ENCODE peak calls at places on chromosomes 3 and 15, in ten cellular contexts. D is amniotic stem cell, I is iris pigment epithelial cell, L is adrenal gland, K is nucleus accumbens, Z is cardiac septum, U is tibial artery, M is retina, B is hypothalamus, E is coronary artery. R is an unnamed sample.

GRCh38 chr3:5016218-5017161 is 37.3 kb downstream of the BHLHE40 start:
- DNase-seq in D (no peak), I (peak), L (peak), K (no peak), Z (peak), U (no peak), M (no peak), B (no peak), E (no peak), R (peak)

GRCh38 chr15:49135893-49136292 is 19.5 kb downstream of the COPS2 start:
- DNase-seq in D (peak), I (peak), L (no peak), K (no peak), Z (no peak), U (no peak), M (no peak), B (no peak), E (no peak), R (no peak)

GRCh38 chr3:173583496-173583895 is 186.0 kb downstream of the NLGN1 start:
- DNase-seq in D (no peak), I (no peak), L (no peak), K (no peak), Z (no peak), U (no peak), M (no peak), B (no peak), E (no peak), R (no peak)

GRCh38 chr3:115982629-115983028 is 359.3 kb downstream of the GAP43 start:
- DNase-seq in D (no peak), I (no peak), L (no peak), K (no peak), Z (no peak), U (no peak), M (no peak), B (no peak), E (no peak), R (no peak)

GRCh38 chr3:191139771-191140170 is 59.3 kb upstream of the OSTN start:
- DNase-seq in D (no peak), I (no peak), L (no peak), K (no peak), Z (no peak), U (no peak), M (no peak), B (no peak), E (no peak), R (no peak)

GRCh38 chr3:139797724-139798343 is 120.1 kb upstream of the NMNAT3 start:
- DNase-seq in D (no peak), I (peak), L (no peak), K (no peak), Z (no peak), U (no peak), M (peak), B (no peak), E (no peak), R (no peak)

GRCh38 chr15:44573386-44573785 is 36.4 kb downstream of the EIF3J start:
- DNase-seq in D (no peak), I (no peak), L (no peak), K (no peak), Z (no peak), U (no peak), M (no peak), B (no peak), E (no peak), R (no peak)

GRCh38 chr3:16897254-16897926 is 12.6 kb downstream of the PLCL2 start:
- DNase-seq in D (no peak), I (peak), L (peak), K (no peak), Z (no peak), U (no peak), M (no peak), B (no peak), E (no peak), R (no peak)

GRCh38 chr3:152587861-152588260 is 247.1 kb upstream of the P2RY1 start:
- DNase-seq in D (no peak), I (no peak), L (no peak), K (no peak), Z (no peak), U (no peak), M (no peak), B (no peak), E (no peak), R (no peak)

GRCh38 chr15:88378259-88378658 is 88.9 kb downstream of the MRPL46 start:
- DNase-seq in D (no peak), I (peak), L (peak), K (no peak), Z (no peak), U (no peak), M (no peak), B (no peak), E (no peak), R (no peak)

GRCh38 chr3:163692484-163692883 is 1385.8 kb downstream of the SI start:
- DNase-seq in D (no peak), I (no peak), L (no peak), K (no peak), Z (no peak), U (no peak), M (no peak), B (no peak), E (no peak), R (no peak)

GRCh38 chr15:90552162-90552928 is 22.6 kb downstream of the CRTC3 start:
- DNase-seq in D (no peak), I (peak), L (no peak), K (no peak), Z (no peak), U (no peak), M (no peak), B (no peak), E (no peak), R (no peak)

GRCh38 chr3:66039590-66039887 is 821 bp upstream of the MAGI1 start:
- DNase-seq in D (peak), I (peak), L (peak), K (no peak), Z (no peak), U (peak), M (no peak), B (no peak), E (peak), R (peak)

GRCh38 chr3:194518652-194519051 is 31.9 kb upstream of the ATP13A3 start:
- DNase-seq in D (no peak), I (peak), L (no peak), K (no peak), Z (no peak), U (no peak), M (no peak), B (no peak), E (no peak), R (no peak)

GRCh38 chr3:57778499-57778898 is 22.4 kb downstream of the SLMAP start:
- DNase-seq in D (no peak), I (peak), L (no peak), K (no peak), Z (no peak), U (no peak), M (no peak), B (no peak), E (no peak), R (no peak)